ENCODE peak calls at places on chromosomes 7 and 10, in four cellular contexts. D is fibroblast of lung, F is fibroblast of mammary gland, O is K562. Z is an unnamed sample.

GRCh38 chr7:109751241-109751640 is 1181.6 kb downstream of the DNAJB9 start:
- DNase-seq in D (peak; percentile 5), F (no peak), O (no peak), Z (no peak)

GRCh38 chr10:43222296-43222695 is 44.6 kb downstream of the RASGEF1A start:
- DNase-seq in D (no peak), F (no peak), O (no peak), Z (peak; percentile 38)

GRCh38 chr10:13627459-13628310 is 40.9 kb downstream of the PRPF18 start:
- DNase-seq in D (no peak), F (peak; percentile 16), O (no peak), Z (no peak)

GRCh38 chr7:143901360-143901709 is 641 bp downstream of the TCAF1 start:
- DNase-seq in D (peak; percentile 72), F (peak; percentile 46), O (no peak), Z (no peak)

GRCh38 chr10:87658383-87658795 is 1.3 kb upstream of the PAPSS2 start:
- DNase-seq in D (no peak), F (no peak), O (no peak), Z (no peak)

GRCh38 chr10:125061557-125062243 is 98.7 kb downstream of the CTBP2 start:
- DNase-seq in D (no peak), F (no peak), O (no peak), Z (no peak)

GRCh38 chr10:74306227-74306982 is 155.4 kb downstream of the ADK start:
- DNase-seq in D (no peak), F (no peak), O (no peak), Z (no peak)

GRCh38 chr7:668139-668871 is 58.2 kb upstream of the DNAAF5 start:
- DNase-seq in D (peak; percentile 88), F (peak; percentile 78), O (no peak), Z (no peak)

GRCh38 chr7:115634633-115635032 is 395.9 kb downstream of the TFEC start:
- DNase-seq in D (no peak), F (no peak), O (no peak), Z (no peak)

GRCh38 chr10:13890233-13890616 is 303.5 kb downstream of the PRPF18 start:
- DNase-seq in D (peak; percentile 57), F (peak; percentile 17), O (no peak), Z (no peak)

GRCh38 chr10:64036306-64036930 is 515.2 kb downstream of the REEP3 start:
- DNase-seq in D (no peak), F (no peak), O (no peak), Z (no peak)

GRCh38 chr7:32868116-32868515 is 23.4 kb downstream of the KBTBD2 start:
- DNase-seq in D (no peak), F (no peak), O (no peak), Z (no peak)

GRCh38 chr7:142352543-142352942 is 94.7 kb upstream of the PRSS58 start:
- DNase-seq in D (no peak), F (no peak), O (no peak), Z (no peak)

GRCh38 chr7:73707045-73707631 is 12.3 kb downstream of the STX1A start:
- DNase-seq in D (no peak), F (no peak), O (no peak), Z (no peak)

GRCh38 chr7:78499283-78499682 is 700.7 kb downstream of the PHTF2 start:
- DNase-seq in D (peak; percentile 9), F (peak; percentile 4), O (no peak), Z (no peak)

GRCh38 chr10:18319628-18320027 is 179.4 kb downstream of the CACNB2 start:
- DNase-seq in D (no peak), F (no peak), O (no peak), Z (no peak)

GRCh38 chr7:14988941-14989340 is 86.4 kb upstream of the DGKB start:
- DNase-seq in D (no peak), F (peak; percentile 41), O (no peak), Z (no peak)

GRCh38 chr10:66586073-66586472 is 339.8 kb upstream of the LRRTM3 start:
- DNase-seq in D (peak; percentile 9), F (no peak), O (no peak), Z (no peak)

GRCh38 chr10:127498081-127498480 is 51.0 kb upstream of the NPS start:
- DNase-seq in D (no peak), F (no peak), O (no peak), Z (no peak)

GRCh38 chr7:150903627-150904026 is 51.3 kb downstream of the AOC1 start:
- DNase-seq in D (peak; percentile 78), F (peak; percentile 40), O (no peak), Z (no peak)

GRCh38 chr10:95864906-95865813 is 42.6 kb upstream of the CC2D2B start:
- DNase-seq in D (peak; percentile 75), F (peak; percentile 85), O (peak; percentile 34), Z (no peak)

GRCh38 chr10:29223311-29223710 is 65.6 kb upstream of the LYZL1 start:
- DNase-seq in D (no peak), F (no peak), O (no peak), Z (no peak)

GRCh38 chr7:4849390-4849789 is 12.4 kb downstream of the PAPOLB start:
- DNase-seq in D (peak; percentile 20), F (peak; percentile 38), O (peak; percentile 64), Z (no peak)

GRCh38 chr7:4842302-4843064 is 19.3 kb downstream of the PAPOLB start:
- DNase-seq in D (no peak), F (no peak), O (no peak), Z (peak; percentile 79)

GRCh38 chr7:4841836-4842235 is 20.0 kb downstream of the PAPOLB start:
- DNase-seq in D (no peak), F (no peak), O (no peak), Z (no peak)

GRCh38 chr7:4841007-4841784 is 20.6 kb downstream of the PAPOLB start:
- DNase-seq in D (no peak), F (no peak), O (no peak), Z (peak; percentile 51)

DNA sequence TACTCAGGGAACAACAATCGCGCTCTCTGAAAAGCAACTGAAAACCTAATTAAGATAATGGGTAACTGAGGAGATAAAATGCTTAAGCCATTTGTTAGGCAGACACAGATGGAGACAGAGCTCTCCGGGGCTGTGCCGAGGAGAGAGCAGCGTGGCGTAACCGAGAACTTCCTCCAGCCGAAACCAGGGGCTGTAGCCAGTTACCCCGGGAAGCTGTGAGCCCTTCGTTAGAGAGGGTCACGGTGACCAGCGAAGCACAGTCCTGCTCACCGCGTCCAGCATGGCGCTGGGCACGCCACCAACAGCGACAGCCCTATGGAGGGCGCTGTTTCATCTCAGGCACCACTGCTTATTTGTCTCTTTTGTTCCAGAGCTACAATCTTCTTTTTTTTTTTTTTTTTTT is 16.1 kb downstream of the PAPOLB start:
- DNase-seq in D (no peak), F (peak; percentile 7), O (peak; percentile 69), Z (peak; percentile 55)
- TF ChIP-seq CTCF in D (peak; percentile 21), F (no peak), O (peak; percentile 61), Z (peak; percentile 21)

DNA sequence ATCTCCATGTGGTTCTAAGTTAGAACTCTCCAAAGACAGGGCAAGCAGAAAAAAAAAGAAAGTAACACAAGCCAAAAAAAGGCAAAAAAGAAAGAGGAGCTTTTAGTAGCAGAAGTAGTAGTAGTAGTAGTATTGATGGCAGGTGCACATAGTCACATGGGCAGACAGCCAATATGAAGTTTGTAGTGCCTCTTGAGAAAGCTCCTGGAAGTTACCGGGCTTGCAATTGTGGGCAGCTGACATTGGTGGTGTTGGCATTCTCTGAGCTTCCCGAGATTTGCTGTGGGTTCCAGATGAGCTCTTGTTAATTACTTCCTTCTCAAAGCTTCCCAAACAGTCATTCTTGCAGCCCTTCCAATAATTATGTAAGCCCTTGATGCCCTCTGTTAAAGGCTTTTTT is 1128.5 kb downstream of the TYW1 start:
- DNase-seq in D (no peak), F (no peak), O (no peak), Z (no peak)
- TF ChIP-seq CTCF in D (no peak), F (no peak), O (no peak), Z (no peak)

GRCh38 chr10:88693392-88694020 is 12.5 kb upstream of the LIPK start:
- DNase-seq in D (peak; percentile 7), F (peak; percentile 37), O (no peak), Z (no peak)
- TF ChIP-seq CTCF in D (peak; percentile 44), F (peak; percentile 44), O (no peak), Z (peak; percentile 74)

GRCh38 chr7:4683884-4684565 is 1.9 kb downstream of the FOXK1 start:
- DNase-seq in D (peak; percentile 72), F (peak; percentile 80), O (peak; percentile 25), Z (no peak)
- TF ChIP-seq CTCF in D (peak; percentile 27), F (peak; percentile 14), O (no peak), Z (peak; percentile 60)

GRCh38 chr7:157979631-157980340 is 607.8 kb downstream of the PTPRN2 start:
- DNase-seq in D (no peak), F (no peak), O (no peak), Z (peak; percentile 61)
- TF ChIP-seq CTCF in D (no peak), F (no peak), O (no peak), Z (peak; percentile 18)

Z was measured in chondrocyte.